ENCODE peak calls at places on chromosome 15, in four cellular contexts. D, Y, W and V are unnamed samples. For H3K4me1, the result is how much of the 10 kb centered on the place peaks cover.

GRCh38 chr15:70014311-70014707 is 83.4 kb downstream of the TLE3 start:
- DNase-seq in D (no peak), Y (no peak), W (no peak), V (no peak)

GRCh38 chr15:94225616-94226015 is 5.7 kb upstream of the MCTP2 start:
- DNase-seq in D (no peak), Y (no peak), W (no peak), V (no peak)

GRCh38 chr15:76866716-76867321 is 38.3 kb downstream of the SCAPER start:
- DNase-seq in D (no peak), Y (no peak), W (peak), V (no peak)

GRCh38 chr15:41966920-41967465 is 5.4 kb downstream of the EHD4 start:
- DNase-seq in D (no peak), Y (no peak), W (no peak), V (no peak)

GRCh38 chr15:24772709-24773373 is 97.3 kb downstream of the NPAP1 start:
- DNase-seq in D (peak), Y (peak), W (no peak), V (peak)

GRCh38 chr15:87816016-87816415 is 440.5 kb downstream of the NTRK3 start:
- DNase-seq in D (no peak), Y (no peak), W (no peak), V (no peak)

GRCh38 chr15:33243869-33244268 is 49.4 kb upstream of the FMN1 start:
- DNase-seq in D (no peak), Y (no peak), W (no peak), V (no peak)

GRCh38 chr15:80766275-80766674 is 12.9 kb upstream of the CEMIP start:
- DNase-seq in D (no peak), Y (no peak), W (no peak), V (no peak)

GRCh38 chr15:91919014-91919534 is 65.6 kb downstream of the SLCO3A1 start:
- DNase-seq in D (no peak), Y (no peak), W (no peak), V (no peak)

GRCh38 chr15:79939399-79939798 is 31.6 kb downstream of the BCL2A1 start:
- DNase-seq in D (no peak), Y (no peak), W (no peak), V (no peak)

GRCh38 chr15:39404767-39405173 is 176.1 kb upstream of the THBS1 start:
- DNase-seq in D (peak), Y (no peak), W (no peak), V (no peak)

GRCh38 chr15:43104426-43104825 is 1.4 kb downstream of the UBR1 start:
- DNase-seq in D (no peak), Y (no peak), W (no peak), V (no peak)

GRCh38 chr15:28255965-28256364 is 66.0 kb downstream of the HERC2 start:
- DNase-seq in D (no peak), Y (no peak), W (no peak), V (no peak)

GRCh38 chr15:68298882-68299381 is 21.4 kb downstream of the FEM1B start:
- DNase-seq in D (no peak), Y (no peak), W (no peak), V (no peak)

GRCh38 chr15:90939756-90940155 is 4.7 kb downstream of the UNC45A start:
- DNase-seq in D (no peak), Y (no peak), W (no peak), V (no peak)

GRCh38 chr15:98649621-98649995 is 1.3 kb downstream of the IGF1R start:
- DNase-seq in D (no peak), Y (no peak), W (no peak), V (no peak)

GRCh38 chr15:73934281-73934680 is 8.0 kb downstream of the LOXL1 start:
- DNase-seq in D (no peak), Y (no peak), W (no peak), V (no peak)

GRCh38 chr15:56831467-56831866 is 87.0 kb upstream of the TCF12 start:
- DNase-seq in D (no peak), Y (no peak), W (no peak), V (no peak)

GRCh38 chr15:56838085-56838484 is 80.4 kb upstream of the TCF12 start:
- DNase-seq in D (no peak), Y (no peak), W (no peak), V (no peak)

GRCh38 chr15:56837281-56837680 is 81.2 kb upstream of the TCF12 start:
- DNase-seq in D (no peak), Y (no peak), W (no peak), V (no peak)

GRCh38 chr15:56835598-56836275 is 82.7 kb upstream of the TCF12 start:
- DNase-seq in D (no peak), Y (no peak), W (no peak), V (no peak)

DNA sequence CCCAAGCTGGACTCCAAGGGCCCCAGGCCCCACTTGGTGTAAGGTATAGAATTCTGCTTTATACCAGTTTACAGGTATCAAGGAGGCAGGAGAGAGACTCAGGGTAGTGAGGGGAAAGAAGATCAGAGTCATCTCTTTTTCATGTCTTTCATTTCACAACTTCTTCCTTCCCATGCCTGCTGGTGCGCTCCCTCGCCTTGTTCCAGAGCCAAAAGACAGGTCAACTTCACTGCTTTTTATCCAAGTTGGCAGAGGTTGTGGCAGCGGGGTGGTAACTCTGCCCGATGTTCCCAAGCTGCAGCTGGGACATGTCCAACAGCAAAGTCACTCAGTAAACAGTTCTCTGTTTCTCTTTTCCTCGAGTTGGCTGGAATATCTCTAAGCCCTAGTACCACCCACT is 86.3 kb upstream of the TCF12 start:
- DNase-seq in D (no peak), Y (no peak), W (no peak), V (no peak)
- H3K27ac ChIP-seq in D (no peak), Y (no peak), W (no peak), V (no peak)

DNA sequence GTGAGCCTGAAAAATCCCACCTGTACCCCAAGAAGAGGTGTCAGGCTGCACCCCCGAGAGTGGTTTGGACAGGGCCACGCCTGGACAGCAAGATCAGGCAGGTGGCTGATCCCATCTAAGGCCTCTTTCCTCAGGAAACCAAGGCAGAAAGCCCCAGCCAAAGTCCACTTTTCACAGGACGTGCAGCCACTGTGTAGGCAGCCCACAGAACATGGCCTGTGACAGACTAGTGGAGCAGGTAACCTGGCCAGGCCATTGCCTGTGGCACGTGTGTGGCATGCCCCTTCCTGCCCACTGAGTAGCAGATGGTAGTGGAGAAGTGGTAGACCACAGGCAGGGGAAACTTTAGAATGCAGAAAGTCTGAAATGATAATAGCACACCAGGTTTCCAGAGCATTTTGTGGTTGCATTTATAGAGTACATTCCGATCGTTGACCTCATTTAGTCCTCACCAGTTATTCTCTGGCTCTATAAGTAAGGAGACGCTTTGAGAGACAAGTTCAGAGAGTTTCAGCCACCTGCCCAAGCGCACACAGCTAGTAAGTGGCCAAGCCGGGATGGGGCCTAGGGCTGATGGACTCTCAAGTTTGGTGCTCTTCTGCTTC is 68.7 kb downstream of the AAGAB start:
- DNase-seq in D (no peak), Y (no peak), W (no peak), V (no peak)
- H3K4me1 ChIP-seq in D (under half), Y (under half), W (half or more), V (under half)

GRCh38 chr15:89401636-89402252 is 67.1 kb upstream of the POLG start:
- DNase-seq in D (no peak), Y (no peak), W (no peak), V (no peak)

GRCh38 chr15:89400997-89401590 is 66.5 kb upstream of the POLG start:
- DNase-seq in D (no peak), Y (no peak), W (no peak), V (no peak)

GRCh38 chr15:89399070-89399389 is 64.4 kb upstream of the POLG start:
- DNase-seq in D (no peak), Y (no peak), W (no peak), V (no peak)

GRCh38 chr15:89399390-89400120 is 64.9 kb upstream of the POLG start:
- DNase-seq in D (no peak), Y (no peak), W (no peak), V (no peak)

GRCh38 chr15:89400121-89400996 is 65.7 kb upstream of the POLG start:
- DNase-seq in D (no peak), Y (no peak), W (no peak), V (no peak)
- H3K4me3 ChIP-seq in D (peak), Y (no peak), W (peak), V (no peak)

GRCh38 chr15:60682615-60683014 is 203.7 kb upstream of the ICE2 start:
- DNase-seq in D (no peak), Y (no peak), W (no peak), V (no peak)

GRCh38 chr15:60683156-60683555 is 204.2 kb upstream of the ICE2 start:
- DNase-seq in D (no peak), Y (no peak), W (no peak), V (no peak)

GRCh38 chr15:60679256-60679655 is 200.3 kb upstream of the ICE2 start:
- DNase-seq in D (no peak), Y (no peak), W (no peak), V (no peak)

GRCh38 chr15:60682115-60682514 is 203.2 kb upstream of the ICE2 start:
- DNase-seq in D (no peak), Y (no peak), W (no peak), V (no peak)

GRCh38 chr15:60681353-60681752 is 202.4 kb upstream of the ICE2 start:
- DNase-seq in D (no peak), Y (no peak), W (no peak), V (no peak)
- H3K27ac ChIP-seq in D (no peak), Y (no peak), W (no peak), V (no peak)

GRCh38 chr15:59190291-59190690 is 16.4 kb upstream of the LDHAL6B start:
- DNase-seq in D (peak), Y (no peak), W (no peak), V (no peak)
- H3K4me1 ChIP-seq in D (under half), Y (under half), W (under half), V (under half)

GRCh38 chr15:78339559-78339958 is 594 bp upstream of the CRABP1 start:
- DNase-seq in D (no peak), Y (peak), W (no peak), V (no peak)
- H3K4me3 ChIP-seq in D (no peak), Y (peak), W (no peak), V (no peak)

GRCh38 chr15:66142341-66142740 is 111.2 kb downstream of the MEGF11 start:
- DNase-seq in D (no peak), Y (no peak), W (no peak), V (no peak)

GRCh38 chr15:66136948-66137347 is 116.6 kb downstream of the MEGF11 start:
- DNase-seq in D (no peak), Y (no peak), W (no peak), V (no peak)

GRCh38 chr15:66138882-66139281 is 114.7 kb downstream of the MEGF11 start:
- DNase-seq in D (no peak), Y (no peak), W (no peak), V (no peak)

GRCh38 chr15:66138096-66138783 is 115.3 kb downstream of the MEGF11 start:
- DNase-seq in D (no peak), Y (no peak), W (no peak), V (no peak)

DNA sequence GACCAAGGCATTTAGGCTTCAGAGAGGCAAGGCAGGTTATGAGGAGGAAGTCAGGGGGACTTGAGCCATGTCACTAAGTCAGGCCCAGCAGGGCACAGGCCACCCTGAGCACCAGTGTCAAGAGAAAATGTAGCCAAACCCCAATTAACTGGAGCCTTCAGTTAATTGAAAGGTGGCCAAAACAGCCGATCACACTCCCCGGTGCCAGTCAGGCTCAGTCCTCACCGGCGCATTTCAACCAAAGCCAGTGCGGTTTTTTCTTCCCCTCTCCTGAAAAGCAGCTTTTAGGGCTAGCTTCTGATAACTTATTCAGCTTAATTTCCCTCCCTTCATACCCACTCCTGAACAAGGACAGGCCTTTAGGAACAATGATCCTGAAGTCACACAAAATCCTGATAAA is 113.7 kb downstream of the MEGF11 start:
- DNase-seq in D (no peak), Y (no peak), W (no peak), V (no peak)
- H3K27ac ChIP-seq in D (no peak), Y (no peak), W (no peak), V (no peak)

GRCh38 chr15:101483476-101483875 is 6.0 kb downstream of the PCSK6 start:
- DNase-seq in D (peak), Y (no peak), W (no peak), V (no peak)
- H3K4me1 ChIP-seq in D (under half), Y (under half), W (under half), V (under half)